ENCODE peak calls at places on chromosomes 13 and 19, in six cellular contexts. H is stomach, X is A549, F is OCI-LY7, Y is GM23248, S is heart left ventricle. E is an unnamed sample.

GRCh38 chr19:50728084-50728737 is 5.0 kb downstream of the CLEC11A start:
- DNase-seq in H (peak; percentile 43), S (peak; percentile 71), Y (peak; percentile 77), X (no peak), F (no peak), E (peak; percentile 39)

GRCh38 chr19:643736-644135 is 4.1 kb downstream of the FGF22 start:
- DNase-seq in S (no peak), H (no peak), F (no peak), Y (no peak), X (no peak), E (no peak)

GRCh38 chr19:55319786-55320185 is 5.4 kb downstream of the TMEM150B start:
- DNase-seq in Y (peak; percentile 72), S (no peak), H (no peak), F (peak; percentile 72), X (no peak), E (no peak)

GRCh38 chr13:33213024-33213795 is 72.3 kb downstream of the STARD13 start:
- DNase-seq in Y (no peak), S (no peak), F (no peak), X (no peak), H (peak; percentile 49), E (peak; percentile 84)

GRCh38 chr13:78309497-78310180 is 293.7 kb downstream of the POU4F1 start:
- DNase-seq in X (no peak), H (no peak), F (no peak), S (no peak), Y (no peak), E (no peak)

GRCh38 chr13:27921961-27922910 is 2.4 kb downstream of the PDX1 start:
- DNase-seq in Y (no peak), X (no peak), H (no peak), F (no peak), S (no peak), E (no peak)

GRCh38 chr19:17405250-17406038 is at the start of gene BST2:
- DNase-seq in X (no peak), S (peak; percentile 75), Y (peak; percentile 31), H (peak; percentile 64), F (peak; percentile 95), E (peak; percentile 40)

GRCh38 chr19:52640916-52641315 is 2.8 kb upstream of the ZNF83 start:
- DNase-seq in X (no peak), S (no peak), F (no peak), Y (peak; percentile 71), H (no peak), E (no peak)

GRCh38 chr13:80363890-80364503 is 23.1 kb upstream of the SPRY2 start:
- DNase-seq in X (no peak), S (no peak), Y (peak; percentile 67), F (peak; percentile 15), H (no peak), E (no peak)

GRCh38 chr19:18775586-18776287 is 15.4 kb downstream of the COMP start:
- DNase-seq in S (no peak), H (no peak), Y (peak; percentile 81), F (no peak), X (no peak), E (no peak)

GRCh38 chr13:100773429-100773828 is 98.8 kb upstream of the TMTC4 start:
- DNase-seq in H (no peak), Y (no peak), X (no peak), F (no peak), S (no peak), E (no peak)
- H3K27ac ChIP-seq in H (no peak overlapping the region), Y (no peak overlapping the region), X (no peak overlapping the region), F (no peak overlapping the region), S (no peak overlapping the region), E (no peak overlapping the region)

GRCh38 chr19:46288896-46289588 is 7.8 kb upstream of the HIF3A start:
- DNase-seq in S (peak; percentile 46), H (no peak), Y (peak; percentile 93), X (peak; percentile 74), F (no peak), E (no peak)

GRCh38 chr19:46291829-46292228 is 5.0 kb upstream of the HIF3A start:
- DNase-seq in Y (no peak), F (no peak), H (no peak), X (no peak), S (no peak), E (no peak)

GRCh38 chr19:46294475-46294874 is 2.4 kb upstream of the HIF3A start:
- DNase-seq in S (no peak), F (no peak), H (no peak), Y (no peak), X (no peak), E (no peak)

GRCh38 chr19:46287585-46287984 is 9.3 kb upstream of the HIF3A start:
- DNase-seq in S (no peak), Y (peak; percentile 30), X (no peak), F (no peak), H (no peak), E (no peak)

DNA sequence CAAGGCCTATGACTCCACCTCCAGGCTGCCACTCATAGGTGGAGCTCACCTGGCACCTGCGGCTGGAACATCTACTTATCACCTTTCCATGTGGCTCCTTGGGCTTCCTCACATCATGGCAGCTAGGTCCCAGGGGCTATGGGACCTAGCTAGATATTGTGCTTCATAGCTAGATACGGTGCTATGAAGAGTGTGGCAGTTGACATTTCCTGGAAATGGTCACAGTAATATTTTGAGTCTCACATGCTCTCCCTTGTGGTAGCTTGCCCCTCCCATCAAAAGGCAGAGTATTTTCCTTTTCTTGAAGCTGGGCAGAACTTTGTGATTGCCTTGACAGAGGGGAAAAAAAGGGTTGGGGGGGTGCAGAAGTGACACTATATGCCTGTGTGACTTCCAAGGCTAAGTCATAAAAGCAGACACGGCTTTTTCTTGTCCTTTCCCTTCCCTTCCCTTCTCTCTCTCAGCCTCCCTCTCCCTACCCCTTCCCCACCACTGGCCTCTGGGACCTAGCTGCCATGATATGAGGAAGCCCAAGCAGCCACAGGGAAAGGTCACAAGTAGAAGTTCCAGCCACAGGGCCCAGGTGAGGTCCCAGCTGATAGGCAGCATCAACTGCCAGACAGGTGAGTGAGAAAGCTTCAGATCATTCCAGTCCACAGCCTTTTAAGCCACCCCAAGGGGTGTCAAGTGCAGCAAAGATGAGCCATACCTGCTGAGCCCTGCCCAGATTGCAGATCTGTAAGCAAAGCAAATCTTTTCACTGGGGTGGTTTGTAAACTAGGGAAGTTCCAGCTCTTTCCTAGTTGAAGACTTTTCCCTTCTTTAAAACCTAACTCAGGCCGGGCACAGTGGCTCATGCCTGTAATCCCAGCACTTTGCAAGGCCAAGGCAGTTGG is 6.9 kb upstream of the HIF3A start:
- DNase-seq in F (no peak), H (no peak), S (no peak), Y (no peak), X (no peak), E (no peak)
- H3K27ac ChIP-seq in F (no peak overlapping the region), H (peak overlapping the region; percentile 60), S (peak overlapping the region; percentile 59), Y (peak overlapping the region; percentile 73), X (peak overlapping the region; percentile 60), E (no peak overlapping the region)

GRCh38 chr19:15373644-15374043 is 5.9 kb downstream of the AKAP8 start:
- DNase-seq in H (no peak), F (no peak), Y (no peak), S (no peak), X (no peak), E (no peak)

GRCh38 chr19:15374796-15375440 is 4.7 kb downstream of the AKAP8 start:
- DNase-seq in F (no peak), Y (no peak), H (no peak), X (no peak), S (peak; percentile 69), E (no peak)

GRCh38 chr19:15372470-15372869 is 7.1 kb downstream of the AKAP8 start:
- DNase-seq in S (no peak), X (no peak), F (no peak), H (no peak), Y (no peak), E (no peak)

GRCh38 chr19:15372891-15373301 is 6.7 kb downstream of the AKAP8 start:
- DNase-seq in H (no peak), F (no peak), S (no peak), Y (no peak), X (no peak), E (no peak)

DNA sequence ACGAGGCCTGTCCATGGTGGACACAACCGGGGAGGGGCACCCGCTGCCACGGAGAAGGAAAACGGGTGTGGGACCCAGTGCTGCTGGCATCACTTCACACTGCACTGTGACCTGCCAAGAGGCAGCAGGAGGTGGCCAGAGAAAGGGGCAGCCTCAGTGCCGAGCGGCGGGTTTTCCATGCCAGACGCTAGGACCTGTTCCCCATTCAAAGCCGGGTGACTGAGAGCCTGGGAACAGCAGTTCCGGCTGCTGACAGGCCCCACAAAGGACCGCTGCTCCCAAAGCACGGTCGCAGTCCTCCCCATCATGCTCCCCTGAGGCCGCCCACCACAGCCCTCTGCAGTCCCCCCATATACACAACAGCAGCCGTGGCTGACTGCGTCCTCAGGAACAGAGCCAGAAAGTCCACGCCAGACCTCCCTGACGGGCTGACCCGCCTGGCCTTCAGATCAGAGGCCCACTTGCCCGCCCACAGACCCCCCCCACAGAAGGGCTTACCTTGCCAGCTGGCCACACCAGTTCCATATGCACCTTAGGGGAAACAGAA is 5.4 kb downstream of the AKAP8 start:
- DNase-seq in Y (no peak), X (no peak), F (no peak), S (no peak), H (no peak), E (no peak)
- H3K27ac ChIP-seq in Y (no peak overlapping the region), X (no peak overlapping the region), F (no peak overlapping the region), S (peak overlapping the region; percentile 61), H (peak overlapping the region; percentile 26), E (peak overlapping the region; percentile 19)

DNA sequence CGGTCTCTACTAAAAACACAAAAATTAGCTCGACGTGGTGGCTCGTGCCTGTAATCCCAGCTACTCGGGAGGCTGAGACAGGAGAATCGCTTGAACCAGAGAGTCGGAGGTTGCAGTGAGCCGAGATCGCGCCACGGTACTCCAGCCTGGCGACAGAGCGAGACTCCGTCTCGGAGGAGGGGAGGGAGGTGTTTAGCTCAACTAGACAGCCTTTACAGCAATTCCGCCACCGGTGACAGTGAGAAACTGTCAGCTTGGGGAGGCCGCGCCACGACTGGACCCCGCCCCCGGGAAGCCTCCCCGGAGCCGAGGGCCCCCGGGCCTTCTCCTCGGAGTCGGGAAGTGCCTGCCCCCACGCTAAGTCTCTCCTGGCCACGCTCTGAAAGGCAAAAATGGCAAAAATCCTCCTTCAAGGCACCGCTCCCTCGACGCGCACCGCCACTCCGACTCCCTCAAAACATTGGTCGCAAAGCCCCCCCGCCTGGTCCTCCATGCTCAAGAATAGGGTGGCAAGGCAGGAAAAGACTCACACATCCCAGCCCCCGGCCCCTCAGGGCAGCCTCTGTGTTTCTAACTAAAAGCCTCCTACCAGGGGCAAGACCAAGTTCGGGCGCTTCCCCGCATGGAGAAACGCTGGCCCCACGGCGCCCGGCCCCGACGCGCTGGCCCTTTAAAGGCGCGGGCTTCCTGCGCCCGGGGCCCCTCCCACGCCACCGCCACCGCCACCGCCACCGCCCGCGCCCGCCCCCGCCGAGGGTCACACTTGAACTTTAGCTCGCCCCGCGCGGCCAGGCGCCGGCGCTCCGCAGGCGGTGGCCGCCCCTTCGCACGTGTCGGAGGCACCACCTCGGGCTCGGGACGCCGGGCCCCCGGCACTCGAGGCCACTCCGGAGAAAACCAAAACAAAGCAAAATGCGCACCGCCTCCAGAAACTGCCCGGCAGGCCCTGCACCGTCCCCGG is 2.1 kb downstream of the FOXO1 start:
- DNase-seq in X (peak; percentile 20), S (peak; percentile 87), F (peak; percentile 81), Y (peak; percentile 53), H (peak; percentile 82), E (peak; percentile 63)
- H3K27ac ChIP-seq in X (peak overlapping the region; percentile 95), S (peak overlapping the region; percentile 99), F (peak overlapping the region; percentile 83), Y (no peak overlapping the region), H (peak overlapping the region; percentile 100), E (peak overlapping the region; percentile 98)

GRCh38 chr13:93515267-93515666 is 288.7 kb downstream of the GPC6 start:
- DNase-seq in H (no peak), Y (no peak), X (no peak), F (no peak), S (no peak), E (no peak)
- H3K27ac ChIP-seq in H (no peak overlapping the region), Y (no peak overlapping the region), X (no peak overlapping the region), F (no peak overlapping the region), S (no peak overlapping the region), E (no peak overlapping the region)